ENCODE peak calls at places on chromosomes 1 and 21, in four cellular contexts. One of them, this sample, is unnamed. For H3K4me1, the result is how much of the 10 kb centered on the place peaks cover.

GRCh38 chr1:207822602-207823451 is 71.0 kb downstream of the CD46 start:
- DNase-seq in psoas muscle: peak
- DNase-seq in pancreas: peak
- DNase-seq in MM.1S: peak
- DNase-seq in this sample: peak

GRCh38 chr1:15757016-15757543 is 1.5 kb upstream of the FBLIM1 start:
- DNase-seq in pancreas: no peak
- DNase-seq in psoas muscle: no peak
- DNase-seq in MM.1S: no peak
- DNase-seq in this sample: no peak

GRCh38 chr1:206002833-206003532 is at the start of gene RAB7B:
- DNase-seq in psoas muscle: peak
- DNase-seq in pancreas: peak
- DNase-seq in MM.1S: no peak
- DNase-seq in this sample: peak

GRCh38 chr1:236395780-236396664 is 1.9 kb downstream of the EDARADD start:
- DNase-seq in MM.1S: no peak
- DNase-seq in psoas muscle: no peak
- DNase-seq in pancreas: no peak
- DNase-seq in this sample: no peak

GRCh38 chr1:94873520-94874351 is 53.2 kb downstream of the CNN3 start:
- DNase-seq in pancreas: no peak
- DNase-seq in psoas muscle: no peak
- DNase-seq in MM.1S: peak
- DNase-seq in this sample: no peak

GRCh38 chr1:156886583-156887302 is 6.8 kb upstream of the PEAR1 start:
- DNase-seq in psoas muscle: no peak
- DNase-seq in MM.1S: no peak
- DNase-seq in pancreas: no peak
- DNase-seq in this sample: no peak

GRCh38 chr1:905071-905749 is 18.5 kb upstream of the SAMD11 start:
- DNase-seq in pancreas: no peak
- DNase-seq in psoas muscle: peak
- DNase-seq in MM.1S: no peak
- DNase-seq in this sample: no peak

GRCh38 chr1:221611930-221612777 is 129.7 kb downstream of the DUSP10 start:
- DNase-seq in psoas muscle: peak
- DNase-seq in MM.1S: no peak
- DNase-seq in pancreas: no peak
- DNase-seq in this sample: no peak

GRCh38 chr1:75672528-75673393 is 51.7 kb upstream of the ACADM start:
- DNase-seq in psoas muscle: no peak
- DNase-seq in MM.1S: peak
- DNase-seq in pancreas: no peak
- DNase-seq in this sample: no peak

GRCh38 chr1:156498447-156499193 is 2.0 kb downstream of the MEF2D start:
- DNase-seq in pancreas: peak
- DNase-seq in MM.1S: no peak
- DNase-seq in psoas muscle: peak
- DNase-seq in this sample: no peak

GRCh38 chr1:2240251-2241156 is 12.4 kb downstream of the SKI start:
- DNase-seq in pancreas: no peak
- DNase-seq in MM.1S: no peak
- DNase-seq in psoas muscle: peak
- DNase-seq in this sample: no peak

GRCh38 chr1:217562229-217562878 is 68.5 kb downstream of the GPATCH2 start:
- DNase-seq in psoas muscle: no peak
- DNase-seq in MM.1S: no peak
- DNase-seq in pancreas: no peak
- DNase-seq in this sample: no peak

GRCh38 chr1:202568466-202569196 is 141.6 kb downstream of the SYT2 start:
- DNase-seq in pancreas: no peak
- DNase-seq in MM.1S: peak
- DNase-seq in psoas muscle: no peak
- DNase-seq in this sample: no peak

GRCh38 chr1:241275226-241275625 is 81.8 kb downstream of the RGS7 start:
- DNase-seq in pancreas: no peak
- DNase-seq in psoas muscle: no peak
- DNase-seq in MM.1S: no peak
- DNase-seq in this sample: no peak

GRCh38 chr1:70458120-70458519 is 47.1 kb downstream of the CTH start:
- DNase-seq in pancreas: no peak
- DNase-seq in psoas muscle: no peak
- DNase-seq in MM.1S: no peak
- DNase-seq in this sample: no peak

GRCh38 chr1:174160109-174160473 is 771 bp downstream of the RABGAP1L start:
- DNase-seq in psoas muscle: peak
- DNase-seq in pancreas: peak
- DNase-seq in MM.1S: peak
- DNase-seq in this sample: peak

GRCh38 chr1:79688932-79689331 is 682.4 kb upstream of the ADGRL4 start:
- DNase-seq in psoas muscle: no peak
- DNase-seq in pancreas: no peak
- DNase-seq in MM.1S: no peak
- DNase-seq in this sample: no peak

GRCh38 chr21:41251961-41252642 is 64.5 kb upstream of the FAM3B start:
- DNase-seq in pancreas: no peak
- DNase-seq in psoas muscle: no peak
- DNase-seq in MM.1S: no peak
- DNase-seq in this sample: no peak

GRCh38 chr1:177746168-177746567 is 223.7 kb downstream of the SEC16B start:
- DNase-seq in MM.1S: no peak
- DNase-seq in pancreas: no peak
- DNase-seq in psoas muscle: no peak
- DNase-seq in this sample: no peak

GRCh38 chr21:42097860-42098259 is 26.7 kb downstream of the UMODL1 start:
- DNase-seq in pancreas: no peak
- DNase-seq in psoas muscle: no peak
- DNase-seq in MM.1S: no peak
- DNase-seq in this sample: no peak

GRCh38 chr1:221794079-221794670 is 52.3 kb upstream of the DUSP10 start:
- DNase-seq in pancreas: no peak
- DNase-seq in psoas muscle: no peak
- DNase-seq in MM.1S: no peak
- DNase-seq in this sample: no peak

GRCh38 chr1:55617416-55617980 is 402.3 kb upstream of the USP24 start:
- DNase-seq in pancreas: no peak
- DNase-seq in psoas muscle: no peak
- DNase-seq in MM.1S: no peak
- DNase-seq in this sample: no peak

GRCh38 chr1:244022301-244022700 is 28.8 kb upstream of the ZBTB18 start:
- DNase-seq in pancreas: no peak
- DNase-seq in MM.1S: no peak
- DNase-seq in psoas muscle: peak
- DNase-seq in this sample: no peak

GRCh38 chr1:184027751-184028682 is 9.5 kb downstream of the COLGALT2 start:
- DNase-seq in pancreas: no peak
- DNase-seq in psoas muscle: no peak
- DNase-seq in MM.1S: no peak
- DNase-seq in this sample: no peak

GRCh38 chr1:98121661-98122060 is 200.8 kb upstream of the DPYD start:
- DNase-seq in psoas muscle: no peak
- DNase-seq in MM.1S: no peak
- DNase-seq in pancreas: no peak
- DNase-seq in this sample: no peak

GRCh38 chr21:35252831-35253230 is 203.7 kb upstream of the RUNX1 start:
- DNase-seq in pancreas: no peak
- DNase-seq in MM.1S: no peak
- DNase-seq in psoas muscle: no peak
- DNase-seq in this sample: no peak

GRCh38 chr21:15947707-15948106 is 217.9 kb downstream of the USP25 start:
- DNase-seq in MM.1S: no peak
- DNase-seq in pancreas: no peak
- DNase-seq in psoas muscle: no peak
- DNase-seq in this sample: no peak

GRCh38 chr1:113760102-113760804 is 967 bp upstream of the PHTF1 start:
- DNase-seq in MM.1S: no peak
- DNase-seq in pancreas: no peak
- DNase-seq in psoas muscle: no peak
- DNase-seq in this sample: no peak

GRCh38 chr1:210292276-210292851 is 36.3 kb upstream of the HHAT start:
- DNase-seq in psoas muscle: peak
- DNase-seq in MM.1S: peak
- DNase-seq in pancreas: peak
- DNase-seq in this sample: no peak

GRCh38 chr1:91582431-91582921 is 81.8 kb downstream of the CDC7 start:
- DNase-seq in pancreas: no peak
- DNase-seq in psoas muscle: no peak
- DNase-seq in MM.1S: no peak
- DNase-seq in this sample: no peak

GRCh38 chr1:153548722-153549695 is at the start of gene S100A3:
- DNase-seq in psoas muscle: peak
- DNase-seq in MM.1S: no peak
- DNase-seq in pancreas: peak
- DNase-seq in this sample: no peak

GRCh38 chr1:165383067-165383466 is 26.6 kb upstream of the LMX1A start:
- DNase-seq in MM.1S: no peak
- DNase-seq in psoas muscle: peak
- DNase-seq in pancreas: no peak
- DNase-seq in this sample: no peak

GRCh38 chr1:241990040-241990439 is 8.9 kb downstream of the MAP1LC3C start:
- DNase-seq in pancreas: peak
- DNase-seq in psoas muscle: peak
- DNase-seq in MM.1S: no peak
- DNase-seq in this sample: no peak

GRCh38 chr1:31006760-31007159 is 58.8 kb downstream of the PUM1 start:
- DNase-seq in pancreas: no peak
- DNase-seq in psoas muscle: no peak
- DNase-seq in MM.1S: no peak
- DNase-seq in this sample: no peak
- H3K4me1 ChIP-seq in pancreas: under half
- H3K4me1 ChIP-seq in psoas muscle: half or more
- H3K4me1 ChIP-seq in MM.1S: under half
- H3K4me1 ChIP-seq in this sample: under half

DNA sequence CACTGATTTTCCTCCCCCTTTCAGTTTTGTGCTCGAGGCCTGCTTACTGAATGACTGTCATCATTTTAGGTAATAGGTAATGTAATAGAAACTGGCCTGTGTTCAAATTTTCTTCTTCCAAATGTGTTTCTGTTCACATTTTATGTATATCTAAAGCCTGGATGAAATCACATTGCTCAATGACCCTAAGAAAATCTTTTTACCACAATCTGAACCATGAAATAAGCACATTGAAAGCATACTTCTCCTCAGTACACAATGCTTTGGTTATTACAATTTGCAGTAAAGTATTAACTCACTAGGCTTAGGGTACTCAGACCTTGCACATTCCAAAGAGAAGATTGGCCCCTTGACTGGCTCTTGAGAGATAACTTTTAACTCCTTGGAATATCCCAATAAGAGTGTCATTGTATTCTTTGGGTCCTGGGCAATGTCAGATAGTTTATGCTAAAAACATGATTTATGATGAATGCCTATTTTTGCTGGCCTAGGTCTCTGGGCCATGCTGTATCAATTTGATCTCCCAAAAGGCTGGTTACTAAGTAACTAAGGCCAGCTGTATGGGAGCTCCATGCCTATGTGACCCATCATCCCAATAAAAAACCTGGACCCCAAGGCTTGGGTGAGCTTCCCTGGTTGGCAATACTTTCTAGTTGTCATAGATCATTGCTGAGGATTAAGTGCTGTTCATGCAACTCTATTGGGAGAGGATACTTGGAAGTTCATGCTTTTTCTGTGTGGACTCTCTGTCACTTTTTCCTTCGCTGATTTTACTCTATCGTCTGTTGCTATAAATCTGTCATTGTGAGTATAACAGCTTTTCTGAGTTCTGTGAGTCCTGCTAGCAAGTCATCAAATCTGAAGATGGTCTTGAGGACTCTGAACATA is 293.9 kb downstream of the GRIK1 start:
- DNase-seq in pancreas: no peak
- DNase-seq in psoas muscle: no peak
- DNase-seq in MM.1S: no peak
- DNase-seq in this sample: no peak
- H3K4me1 ChIP-seq in pancreas: under half
- H3K4me1 ChIP-seq in psoas muscle: under half
- H3K4me1 ChIP-seq in MM.1S: under half
- H3K4me1 ChIP-seq in this sample: under half

GRCh38 chr1:201459775-201460174 is 9.2 kb downstream of the PHLDA3 start:
- DNase-seq in MM.1S: no peak
- DNase-seq in pancreas: no peak
- DNase-seq in psoas muscle: no peak
- DNase-seq in this sample: no peak

GRCh38 chr1:201460783-201461182 is 8.2 kb downstream of the PHLDA3 start:
- DNase-seq in psoas muscle: no peak
- DNase-seq in pancreas: no peak
- DNase-seq in MM.1S: no peak
- DNase-seq in this sample: no peak

GRCh38 chr1:201457508-201457960 is 11.5 kb downstream of the PHLDA3 start:
- DNase-seq in MM.1S: no peak
- DNase-seq in pancreas: no peak
- DNase-seq in psoas muscle: no peak
- DNase-seq in this sample: no peak

GRCh38 chr1:201461193-201461657 is 7.8 kb downstream of the PHLDA3 start:
- DNase-seq in pancreas: no peak
- DNase-seq in MM.1S: no peak
- DNase-seq in psoas muscle: peak
- DNase-seq in this sample: no peak

DNA sequence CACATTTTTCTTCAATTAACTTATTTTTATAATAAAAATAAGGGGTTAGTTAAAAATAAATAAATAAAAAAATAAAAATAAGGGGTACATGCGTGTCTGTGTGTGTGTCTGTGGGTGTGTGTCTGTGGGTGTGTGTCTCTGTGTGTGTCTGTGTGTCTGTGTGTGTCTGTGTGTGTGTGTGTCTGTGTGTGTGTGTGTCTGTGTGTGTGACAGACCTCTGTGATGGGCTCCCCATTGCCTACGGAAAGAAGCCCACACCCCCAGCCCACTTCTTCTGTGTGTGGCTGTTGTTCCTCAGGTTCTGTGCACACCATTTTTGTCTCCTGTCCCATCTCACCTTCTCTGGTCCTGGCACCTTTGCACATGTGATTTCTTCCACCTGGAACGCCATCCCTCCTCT is 9.9 kb downstream of the PHLDA3 start:
- DNase-seq in pancreas: no peak
- DNase-seq in MM.1S: no peak
- DNase-seq in psoas muscle: no peak
- DNase-seq in this sample: no peak
- H3K4me1 ChIP-seq in pancreas: under half
- H3K4me1 ChIP-seq in MM.1S: under half
- H3K4me1 ChIP-seq in psoas muscle: half or more
- H3K4me1 ChIP-seq in this sample: under half

GRCh38 chr1:6486433-6487011 is 4.9 kb downstream of the PLEKHG5 start:
- DNase-seq in MM.1S: peak
- DNase-seq in pancreas: peak
- DNase-seq in psoas muscle: peak
- DNase-seq in this sample: peak
- H3K4me1 ChIP-seq in MM.1S: under half
- H3K4me1 ChIP-seq in pancreas: under half
- H3K4me1 ChIP-seq in psoas muscle: under half
- H3K4me1 ChIP-seq in this sample: under half

GRCh38 chr1:14339288-14339687 is 259.2 kb upstream of the KAZN start:
- DNase-seq in pancreas: no peak
- DNase-seq in MM.1S: no peak
- DNase-seq in psoas muscle: no peak
- DNase-seq in this sample: no peak
- H3K4me1 ChIP-seq in pancreas: under half
- H3K4me1 ChIP-seq in MM.1S: under half
- H3K4me1 ChIP-seq in psoas muscle: under half
- H3K4me1 ChIP-seq in this sample: under half

This sample was measured in naive thymus-derived CD4-positive, alpha-beta T cell.